ENCODE peak calls at places on chromosomes 16 and 17, in four cellular contexts. S is left lobe of liver; C is Right ventricle myocardium superior; A is activated CD4-positive, alpha-beta T cell treated with anti-CD3 and anti-CD28 coated beads for 36 hours. L is an unnamed sample.

GRCh38 chr16:28165549-28166046 is 46.2 kb downstream of the XPO6 start:
- ATAC-seq in S (no peak), C (no peak), A (no peak), L (no peak)

GRCh38 chr17:5500247-5500803 is 14.0 kb downstream of the MIS12 start:
- ATAC-seq in S (no peak), C (no peak), A (peak; percentile 7), L (peak; percentile 43)

GRCh38 chr17:78734841-78735641 is 47.0 kb downstream of the CYTH1 start:
- ATAC-seq in S (no peak), C (no peak), A (peak; percentile 7), L (no peak)

GRCh38 chr16:84507011-84507982 is 2.8 kb upstream of the MEAK7 start:
- ATAC-seq in S (no peak), C (no peak), A (peak; percentile 2), L (no peak)

GRCh38 chr16:85637808-85638186 is 24.7 kb downstream of the GSE1 start:
- ATAC-seq in S (peak; percentile 32), C (peak; percentile 65), A (no peak), L (no peak)

GRCh38 chr17:68624381-68624780 is 23.2 kb upstream of the FAM20A start:
- ATAC-seq in S (no peak), C (no peak), A (no peak), L (no peak)

GRCh38 chr17:282000-282911 is 70.4 kb downstream of the RPH3AL start:
- ATAC-seq in S (no peak), C (no peak), A (no peak), L (no peak)

GRCh38 chr16:27464663-27465482 is 62.9 kb downstream of the IL21R start:
- ATAC-seq in S (no peak), C (no peak), A (no peak), L (peak; percentile 82)

GRCh38 chr17:75908201-75908600 is 3.5 kb upstream of the MRPL38 start:
- ATAC-seq in S (no peak), C (peak; percentile 69), A (no peak), L (no peak)

GRCh38 chr17:1493291-1493980 is 950 bp upstream of the MYO1C start:
- ATAC-seq in S (no peak), C (no peak), A (no peak), L (no peak)

GRCh38 chr17:16917995-16918394 is 53.9 kb downstream of the TNFRSF13B start:
- ATAC-seq in S (no peak), C (no peak), A (no peak), L (no peak)

GRCh38 chr17:29102741-29103181 is 59.8 kb downstream of the PIPOX start:
- ATAC-seq in S (no peak), C (peak; percentile 40), A (no peak), L (no peak)

GRCh38 chr17:76176701-76177574 is 35.9 kb upstream of the FOXJ1 start:
- ATAC-seq in S (no peak), C (no peak), A (no peak), L (no peak)

GRCh38 chr16:3642397-3643094 is 11.9 kb upstream of the DNASE1 start:
- ATAC-seq in S (no peak), C (peak; percentile 48), A (no peak), L (no peak)

GRCh38 chr17:29140051-29140582 is 40.1 kb downstream of the MYO18A start:
- ATAC-seq in S (peak; percentile 75), C (peak; percentile 90), A (peak; percentile 60), L (peak; percentile 71)

GRCh38 chr17:61317779-61318178 is 81.9 kb upstream of the TBX2 start:
- ATAC-seq in S (no peak), C (no peak), A (no peak), L (no peak)

GRCh38 chr16:2086812-2087425 is 39.1 kb downstream of the TSC2 start:
- ATAC-seq in S (no peak), C (no peak), A (no peak), L (no peak)

GRCh38 chr16:58267524-58268243 is 27.1 kb downstream of the PRSS54 start:
- ATAC-seq in S (no peak), C (no peak), A (no peak), L (no peak)

GRCh38 chr16:56421313-56421712 is 4.0 kb downstream of the AMFR start:
- ATAC-seq in S (no peak), C (no peak), A (no peak), L (no peak)

GRCh38 chr16:83935858-83936255 is 17.2 kb upstream of the OSGIN1 start:
- ATAC-seq in S (no peak), C (no peak), A (no peak), L (no peak)

GRCh38 chr16:85762970-85763369 is 12.1 kb upstream of the C16orf74 start:
- ATAC-seq in S (no peak), C (no peak), A (no peak), L (no peak)

GRCh38 chr17:79388556-79389295 is 222.1 kb downstream of the RBFOX3 start:
- ATAC-seq in S (peak; percentile 81), C (peak; percentile 71), A (no peak), L (no peak)

GRCh38 chr16:17532338-17532995 is 61.7 kb upstream of the XYLT1 start:
- ATAC-seq in S (no peak), C (no peak), A (no peak), L (no peak)

GRCh38 chr16:85303354-85303883 is 191.1 kb upstream of the CIBAR2 start:
- ATAC-seq in S (peak; percentile 54), C (peak; percentile 49), A (peak; percentile 50), L (peak; percentile 47)